ENCODE peak calls at places on chromosomes 16 and 17, in four cellular contexts. H, Q, G and V are unnamed samples.

GRCh38 chr16:84195201-84196093 is 4.5 kb downstream of the ADAD2 start:
- DNase-seq in H (no peak), Q (no peak), G (no peak), V (no peak)

GRCh38 chr17:61149862-61150362 is 249.7 kb upstream of the TBX2 start:
- DNase-seq in H (no peak), Q (no peak), G (no peak), V (no peak)

GRCh38 chr16:79173910-79174309 is 426.6 kb downstream of the MAF start:
- DNase-seq in H (no peak), Q (no peak), G (no peak), V (no peak)

GRCh38 chr16:53501216-53501859 is 1.7 kb downstream of the AKTIP start:
- DNase-seq in H (no peak), Q (no peak), G (no peak), V (no peak)

GRCh38 chr17:35568561-35568960 is 7.9 kb upstream of the SLFN14 start:
- DNase-seq in H (peak; percentile 41), Q (no peak), G (no peak), V (no peak)

GRCh38 chr17:41101586-41102259 is at the start of gene KRTAP4-16:
- DNase-seq in H (no peak), Q (no peak), G (no peak), V (no peak)

GRCh38 chr17:63932008-63932561 is at the start of gene CD79B:
- DNase-seq in H (no peak), Q (no peak), G (no peak), V (no peak)

GRCh38 chr16:634996-635395 is 1.1 kb downstream of the METTL26 start:
- DNase-seq in H (no peak), Q (no peak), G (no peak), V (no peak)

GRCh38 chr16:50999181-50999580 is 151.9 kb downstream of the SALL1 start:
- DNase-seq in H (no peak), Q (no peak), G (no peak), V (no peak)

GRCh38 chr17:10777890-10778289 is 26.0 kb downstream of the TMEM238L start:
- DNase-seq in H (no peak), Q (no peak), G (no peak), V (no peak)

GRCh38 chr16:67158637-67159600 is 790 bp downstream of the TRADD start:
- DNase-seq in H (no peak), Q (no peak), G (peak; percentile 57), V (no peak)

GRCh38 chr17:43952351-43952723 is 1.4 kb downstream of the PYY start:
- DNase-seq in H (no peak), Q (no peak), G (no peak), V (no peak)

GRCh38 chr16:66858740-66859396 is 14.7 kb downstream of the CA7 start:
- DNase-seq in H (peak; percentile 52), Q (no peak), G (no peak), V (peak; percentile 64)

GRCh38 chr17:76884995-76885896 is 17.0 kb downstream of the MGAT5B start:
- DNase-seq in H (no peak), Q (no peak), G (no peak), V (no peak)

GRCh38 chr17:68498479-68499326 is 13.5 kb upstream of the PRKAR1A start:
- DNase-seq in H (no peak), Q (no peak), G (peak; percentile 34), V (peak; percentile 70)

GRCh38 chr17:72167593-72167992 is 46.8 kb downstream of the SOX9 start:
- DNase-seq in H (no peak), Q (no peak), G (no peak), V (no peak)

GRCh38 chr17:38659415-38659814 is 15.3 kb downstream of the EPOP start:
- DNase-seq in H (no peak), Q (no peak), G (no peak), V (no peak)

GRCh38 chr16:85583491-85584181 is 29.5 kb upstream of the GSE1 start:
- DNase-seq in H (peak; percentile 93), Q (peak; percentile 56), G (no peak), V (no peak)

GRCh38 chr16:27778926-27779570 is 229.1 kb downstream of the KATNIP start:
- DNase-seq in H (no peak), Q (no peak), G (no peak), V (no peak)

GRCh38 chr17:2778489-2778888 is 17.7 kb upstream of the RAP1GAP2 start:
- DNase-seq in H (no peak), Q (no peak), G (no peak), V (no peak)

GRCh38 chr17:69105907-69106730 is 35.6 kb downstream of the ABCA6 start:
- DNase-seq in H (no peak), Q (no peak), G (no peak), V (no peak)

GRCh38 chr17:50209472-50210248 is 8.2 kb upstream of the COL1A1 start:
- DNase-seq in H (peak; percentile 100), Q (peak; percentile 100), G (peak; percentile 57), V (peak; percentile 93)

GRCh38 chr17:2385240-2386202 is 15.3 kb downstream of the MNT start:
- DNase-seq in H (no peak), Q (no peak), G (no peak), V (no peak)

GRCh38 chr17:79840204-79840988 is 1.2 kb upstream of the CBX4 start:
- DNase-seq in H (peak; percentile 31), Q (no peak), G (peak; percentile 64), V (peak; percentile 87)

GRCh38 chr17:58969612-58970011 is 137.1 kb downstream of the TRIM37 start:
- DNase-seq in H (peak; percentile 45), Q (no peak), G (no peak), V (no peak)

GRCh38 chr17:49036270-49036626 is 39.1 kb downstream of the IGF2BP1 start:
- DNase-seq in H (no peak), Q (no peak), G (no peak), V (no peak)

GRCh38 chr16:268141-269053 is 7.3 kb downstream of the RGS11 start:
- DNase-seq in H (no peak), Q (no peak), G (peak; percentile 90), V (no peak)

GRCh38 chr17:45224671-45225050 is 3.0 kb downstream of the FMNL1 start:
- DNase-seq in H (no peak), Q (no peak), G (no peak), V (no peak)

GRCh38 chr16:52657924-52658323 is 111.0 kb upstream of the TOX3 start:
- DNase-seq in H (no peak), Q (no peak), G (no peak), V (no peak)

GRCh38 chr17:19928299-19928698 is 49.3 kb downstream of the AKAP10 start:
- DNase-seq in H (peak; percentile 63), Q (no peak), G (no peak), V (no peak)

GRCh38 chr16:15502041-15502725 is 67.8 kb downstream of the BMERB1 start:
- DNase-seq in H (peak; percentile 96), Q (peak; percentile 76), G (no peak), V (no peak)

GRCh38 chr16:30470632-30471007 is 1.9 kb upstream of the ITGAL start:
- DNase-seq in H (no peak), Q (no peak), G (no peak), V (no peak)

GRCh38 chr16:30474684-30475083 is 2.1 kb downstream of the ITGAL start:
- DNase-seq in H (no peak), Q (no peak), G (no peak), V (no peak)

GRCh38 chr16:30474062-30474452 is 1.5 kb downstream of the ITGAL start:
- DNase-seq in H (no peak), Q (no peak), G (no peak), V (no peak)

GRCh38 chr16:30473231-30474061 is 904 bp downstream of the ITGAL start:
- DNase-seq in H (no peak), Q (no peak), G (no peak), V (no peak)

DNA sequence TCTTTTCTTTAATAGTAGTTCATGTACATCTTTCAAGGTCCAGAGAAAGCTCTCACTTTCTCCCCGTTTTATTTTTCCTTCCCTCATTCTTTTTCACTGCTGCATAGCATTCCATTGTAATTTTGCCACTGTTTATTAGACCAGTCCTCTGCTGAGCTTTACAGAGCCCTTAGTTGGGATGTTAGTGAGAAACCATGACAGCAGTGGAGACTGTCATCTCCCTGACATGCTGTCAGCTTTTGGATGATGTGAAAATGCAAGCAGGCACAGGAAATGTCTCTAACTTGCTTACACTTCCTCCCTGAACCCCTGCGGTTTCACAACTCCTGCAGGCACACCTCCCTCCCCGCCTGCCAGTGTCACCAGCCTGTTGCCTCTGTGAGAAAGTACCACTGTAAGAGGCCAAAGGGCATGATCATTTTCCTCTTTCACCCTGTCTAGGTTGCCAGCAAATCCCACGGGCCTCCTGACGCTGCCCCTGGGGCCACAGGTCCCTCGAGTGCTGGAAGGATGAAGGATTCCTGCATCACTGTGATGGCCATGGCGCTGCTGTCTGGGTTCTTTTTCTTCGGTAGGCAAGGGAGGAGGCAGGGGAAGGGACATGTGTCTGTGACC is at the start of gene ITGAL:
- DNase-seq in H (no peak), Q (no peak), G (peak; percentile 42), V (peak; percentile 60)
- H3K27ac ChIP-seq in H (no peak within 1 kb of the TSS), Q (no peak within 1 kb of the TSS), G (no peak within 1 kb of the TSS), V (no peak within 1 kb of the TSS)

GRCh38 chr16:88973007-88973410 is 4.0 kb downstream of the CBFA2T3 start:
- DNase-seq in H (no peak), Q (no peak), G (no peak), V (no peak)
- H3K27ac ChIP-seq in H (no peak overlapping the region), Q (no peak overlapping the region), G (no peak overlapping the region), V (no peak overlapping the region)

GRCh38 chr16:16865374-16865773 is 486.4 kb downstream of the NPIPA7 start:
- DNase-seq in H (no peak), Q (no peak), G (no peak), V (no peak)
- H3K27ac ChIP-seq in H (no peak overlapping the region), Q (no peak overlapping the region), G (no peak overlapping the region), V (peak overlapping the region; percentile 78)

GRCh38 chr17:82035956-82036633 is 1.4 kb downstream of the DCXR start:
- DNase-seq in H (no peak), Q (no peak), G (no peak), V (no peak)
- H3K27ac ChIP-seq in H (no peak overlapping the region), Q (no peak overlapping the region), G (no peak overlapping the region), V (peak overlapping the region; percentile 94)

DNA sequence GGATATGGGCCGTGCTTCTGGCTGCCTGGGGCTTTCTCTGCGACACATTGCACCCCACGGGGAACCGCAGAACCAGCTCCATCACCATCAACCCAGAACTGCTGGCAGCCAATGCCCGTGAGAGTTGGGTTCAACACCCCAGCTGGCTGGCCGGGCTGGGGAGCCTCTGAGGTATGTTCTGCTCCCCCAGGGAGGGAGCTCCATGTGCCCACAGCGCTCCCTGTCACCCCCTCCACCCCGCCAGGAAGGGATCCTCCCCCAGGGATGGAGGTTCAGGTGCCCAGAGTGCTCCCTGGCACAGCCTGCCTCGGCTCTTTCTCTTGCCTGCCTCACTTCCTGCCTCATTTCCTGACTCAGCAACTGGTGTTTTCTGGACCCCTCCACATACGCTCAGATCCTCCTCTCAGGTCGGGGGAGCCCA is 24.2 kb upstream of the MPRIP start:
- DNase-seq in H (no peak), Q (no peak), G (no peak), V (no peak)
- H3K27ac ChIP-seq in H (no peak overlapping the region), Q (no peak overlapping the region), G (peak overlapping the region; percentile 62), V (no peak overlapping the region)